ENCODE peak calls at places on chromosomes 1 and 21, in seven cellular contexts. F is HTR-8/SVneo, O is hepatocyte, H is NCI-H2081, P is AML-193, V is iris pigment epithelial cell, A is body of pancreas. W is an unnamed sample.

GRCh38 chr1:27004471-27005165 is 8.0 kb downstream of the TENT5B start:
- DNase-seq in F (no peak), O (peak; percentile 72), H (no peak), P (no peak), V (peak; percentile 67), A (peak; percentile 44), W (peak; percentile 76)

GRCh38 chr1:222529916-222530315 is 18.0 kb downstream of the HHIPL2 start:
- DNase-seq in F (no peak), O (no peak), H (no peak), P (no peak), V (no peak), A (no peak), W (no peak)

GRCh38 chr1:241695454-241696171 is 43.5 kb downstream of the WDR64 start:
- DNase-seq in F (no peak), O (no peak), H (no peak), P (no peak), V (peak; percentile 84), A (no peak), W (no peak)

GRCh38 chr1:152725261-152725660 is 17.3 kb downstream of the LCE4A start:
- DNase-seq in F (no peak), O (no peak), H (no peak), P (no peak), V (no peak), A (no peak), W (no peak)

GRCh38 chr1:246798606-246799496 is 74.6 kb downstream of the SCCPDH start:
- DNase-seq in F (no peak), O (no peak), H (no peak), P (no peak), V (no peak), A (no peak), W (no peak)

GRCh38 chr1:160752926-160753325 is 13.9 kb downstream of the SLAMF7 start:
- DNase-seq in F (no peak), O (no peak), H (no peak), P (no peak), V (peak; percentile 24), A (no peak), W (no peak)

GRCh38 chr1:17423781-17424245 is 15.7 kb downstream of the RCC2 start:
- DNase-seq in F (no peak), O (peak; percentile 51), H (no peak), P (no peak), V (peak; percentile 61), A (no peak), W (no peak)

GRCh38 chr1:94236630-94237290 is 624 bp downstream of the ARHGAP29 start:
- DNase-seq in F (no peak), O (peak; percentile 64), H (peak; percentile 26), P (no peak), V (peak; percentile 56), A (peak; percentile 60), W (no peak)

GRCh38 chr1:183996036-183996376 is 41.5 kb downstream of the COLGALT2 start:
- DNase-seq in F (no peak), O (peak; percentile 15), H (no peak), P (no peak), V (no peak), A (peak; percentile 16), W (no peak)

GRCh38 chr21:33825898-33826297 is 89.7 kb downstream of the ATP5PO start:
- DNase-seq in F (no peak), O (no peak), H (no peak), P (no peak), V (peak; percentile 62), A (no peak), W (no peak)

GRCh38 chr21:17793675-17794123 is 25.5 kb downstream of the C21orf91 start:
- DNase-seq in F (no peak), O (no peak), H (no peak), P (no peak), V (peak; percentile 69), A (no peak), W (no peak)

GRCh38 chr1:115426271-115426771 is 88.3 kb upstream of the NGF start:
- DNase-seq in F (peak; percentile 27), O (peak; percentile 21), H (no peak), P (no peak), V (peak; percentile 63), A (peak; percentile 58), W (no peak)

GRCh38 chr1:163870666-163871065 is 548.9 kb downstream of the NUF2 start:
- DNase-seq in F (no peak), O (no peak), H (no peak), P (no peak), V (peak; percentile 79), A (no peak), W (no peak)

GRCh38 chr1:20921285-20921684 is 134.2 kb upstream of the HP1BP3 start:
- DNase-seq in F (no peak), O (no peak), H (no peak), P (no peak), V (no peak), A (no peak), W (no peak)

GRCh38 chr1:93567255-93567918 is 114.2 kb downstream of the BCAR3 start:
- DNase-seq in F (peak; percentile 52), O (peak; percentile 90), H (no peak), P (no peak), V (peak; percentile 97), A (no peak), W (no peak)

GRCh38 chr21:16891821-16892220 is 621.0 kb upstream of the CXADR start:
- DNase-seq in F (no peak), O (no peak), H (no peak), P (no peak), V (peak; percentile 83), A (no peak), W (no peak)

GRCh38 chr1:93798301-93798700 is 80.7 kb downstream of the DNTTIP2 start:
- DNase-seq in F (peak; percentile 53), O (no peak), H (no peak), P (no peak), V (peak; percentile 88), A (no peak), W (no peak)

GRCh38 chr21:21688877-21689276 is 690.7 kb downstream of the NCAM2 start:
- DNase-seq in F (no peak), O (peak; percentile 27), H (peak; percentile 11), P (no peak), V (peak; percentile 38), A (no peak), W (no peak)

GRCh38 chr1:113390871-113391642 is 742 bp downstream of the MAGI3 start:
- DNase-seq in F (no peak), O (peak; percentile 65), H (peak; percentile 52), P (no peak), V (peak; percentile 15), A (peak; percentile 76), W (peak; percentile 91)

GRCh38 chr21:29300547-29301138 is 1.9 kb downstream of the BACH1 start:
- DNase-seq in F (no peak), O (no peak), H (no peak), P (no peak), V (peak; percentile 65), A (no peak), W (no peak)